ENCODE peak calls at places on chromosomes 13 and 19, in four cellular contexts. E is IMR-90, V is endothelial cell of umbilical vein, Y is GM12878. Q is an unnamed sample.

GRCh38 chr13:39559838-39560237 is 43.2 kb downstream of the LHFPL6 start:
- DNase-seq in E (no peak), V (no peak), Y (no peak), Q (no peak)

GRCh38 chr19:12195501-12195860 is 32.6 kb downstream of the ZNF136 start:
- DNase-seq in E (no peak), V (no peak), Y (no peak), Q (no peak)

GRCh38 chr19:55460670-55461258 is 678 bp downstream of the ISOC2 start:
- DNase-seq in E (peak; percentile 74), V (peak; percentile 46), Y (no peak), Q (peak; percentile 93)

GRCh38 chr13:93624371-93624777 is 397.8 kb downstream of the GPC6 start:
- DNase-seq in E (no peak), V (no peak), Y (no peak), Q (no peak)

GRCh38 chr13:111489301-111489700 is 168.9 kb downstream of the TEX29 start:
- DNase-seq in E (no peak), V (no peak), Y (no peak), Q (no peak)

GRCh38 chr19:1618157-1619093 is 13.2 kb upstream of the UQCR11 start:
- DNase-seq in E (no peak), V (no peak), Y (no peak), Q (peak; percentile 64)

GRCh38 chr19:48836089-48837017 is at the start of gene HSD17B14:
- DNase-seq in E (no peak), V (peak; percentile 78), Y (no peak), Q (no peak)

GRCh38 chr13:78228940-78229339 is 310.3 kb upstream of the EDNRB start:
- DNase-seq in E (no peak), V (no peak), Y (no peak), Q (no peak)

GRCh38 chr13:99876651-99877050 is 94.9 kb downstream of the ZIC5 start:
- DNase-seq in E (no peak), V (no peak), Y (no peak), Q (no peak)

GRCh38 chr13:26340812-26341211 is 86.9 kb downstream of the CDK8 start:
- DNase-seq in E (peak; percentile 46), V (no peak), Y (no peak), Q (no peak)

GRCh38 chr19:33133438-33134031 is 1.6 kb downstream of the WDR88 start:
- DNase-seq in E (no peak), V (peak; percentile 24), Y (no peak), Q (peak; percentile 44)

GRCh38 chr13:113116871-113117271 is 5.7 kb upstream of the F10 start:
- DNase-seq in E (no peak), V (no peak), Y (no peak), Q (no peak)

DNA sequence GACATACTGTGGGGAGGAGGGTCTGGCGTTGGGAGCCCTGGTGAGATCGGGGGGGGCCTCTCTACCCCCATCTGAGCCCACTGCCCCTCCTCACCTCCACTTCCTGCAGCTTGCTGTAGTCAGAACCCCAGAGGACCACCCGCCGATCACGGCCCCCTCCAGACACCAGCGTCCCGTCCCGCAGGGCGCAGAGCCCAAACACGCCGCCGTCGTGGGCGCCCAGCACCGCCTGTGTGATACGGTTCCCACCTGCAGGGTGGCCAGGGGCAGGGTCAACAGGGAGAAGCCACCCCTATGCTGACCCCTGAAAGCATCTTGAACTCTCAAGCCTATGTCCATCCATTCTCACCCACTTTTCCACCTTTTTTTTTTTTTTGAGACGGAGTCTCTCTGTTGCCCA is 17.8 kb downstream of the EML2 start:
- DNase-seq in E (no peak), V (no peak), Y (no peak), Q (no peak)
- TF ChIP-seq FOS in E (no peak), V (no peak), Y (no peak), Q (no peak)

GRCh38 chr19:7970716-7971448 is 27.4 kb upstream of the TIMM44 start:
- DNase-seq in E (peak; percentile 28), V (peak; percentile 27), Y (no peak), Q (peak; percentile 64)
- TF ChIP-seq FOS in E (no peak), V (no peak), Y (no peak), Q (no peak)

GRCh38 chr19:51079486-51080110 is 3.1 kb downstream of the KLK14 start:
- DNase-seq in E (no peak), V (no peak), Y (no peak), Q (no peak)
- TF ChIP-seq FOS in E (no peak), V (no peak), Y (no peak), Q (no peak)

DNA sequence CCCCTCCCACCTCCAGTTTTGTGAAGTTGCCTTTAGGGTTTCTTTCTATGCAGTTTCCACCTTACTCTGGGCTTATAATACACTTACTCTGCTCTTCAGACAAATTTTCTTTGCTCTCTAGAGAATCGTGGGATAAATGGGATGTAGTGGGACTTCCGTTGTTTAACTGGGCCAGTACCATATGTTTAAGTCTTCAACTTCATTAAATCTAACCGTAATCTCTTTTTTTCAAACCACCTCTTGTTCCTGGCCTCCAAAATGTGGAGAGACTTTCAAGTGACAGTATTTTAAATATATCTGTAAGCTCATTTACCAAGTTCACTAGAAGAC is 23.9 kb downstream of the IPO5 start:
- DNase-seq in E (no peak), V (peak; percentile 53), Y (no peak), Q (peak; percentile 5)
- TF ChIP-seq FOS in E (no peak), V (no peak), Y (no peak), Q (no peak)

Q was measured in K562.